ENCODE peak calls at places on chromosomes 4 and X, in seven cellular contexts. I is H9, K is fibroblast of pulmonary artery, Q is neural crest cell, F is stomach, N is transverse colon, L is GM06990. E is an unnamed sample.

GRCh38 chrX:133776072-133776471 is 209.3 kb downstream of the GPC3 start:
- DNase-seq in I (peak; percentile 44), K (no peak), Q (peak; percentile 55), F (peak; percentile 27), N (peak; percentile 9), L (no peak), E (peak; percentile 60)

GRCh38 chrX:132180929-132181328 is 38.3 kb downstream of the RAP2C start:
- DNase-seq in I (no peak), K (no peak), Q (no peak), F (no peak), N (no peak), L (no peak), E (no peak)

GRCh38 chrX:107880054-107880610 is 54.5 kb downstream of the MID2 start:
- DNase-seq in I (no peak), K (no peak), Q (no peak), F (no peak), N (no peak), L (no peak), E (no peak)

GRCh38 chr4:1246111-1246881 is 2.6 kb downstream of the CTBP1 start:
- DNase-seq in I (peak; percentile 28), K (no peak), Q (no peak), F (no peak), N (peak; percentile 30), L (peak; percentile 29), E (no peak)

GRCh38 chr4:181597766-181598165 is 645.4 kb upstream of the TENM3 start:
- DNase-seq in I (no peak), K (no peak), Q (no peak), F (no peak), N (no peak), L (no peak), E (no peak)

GRCh38 chr4:170940043-170940724 is 850.4 kb upstream of the AADAT start:
- DNase-seq in I (no peak), K (no peak), Q (no peak), F (no peak), N (no peak), L (no peak), E (no peak)

GRCh38 chr4:34619531-34620109 is 1624.7 kb downstream of the ARAP2 start:
- DNase-seq in I (no peak), K (peak; percentile 17), Q (no peak), F (no peak), N (no peak), L (no peak), E (no peak)

GRCh38 chrX:4550018-4550417 is 836.6 kb upstream of the PRKX start:
- DNase-seq in I (peak; percentile 60), K (no peak), Q (no peak), F (no peak), N (no peak), L (no peak), E (no peak)

GRCh38 chr4:872241-872981 is 46.5 kb upstream of the CPLX1 start:
- DNase-seq in I (no peak), K (no peak), Q (no peak), F (no peak), N (no peak), L (no peak), E (no peak)

GRCh38 chrX:39158801-39159657 is 357.8 kb downstream of the MID1IP1 start:
- DNase-seq in I (no peak), K (peak; percentile 45), Q (no peak), F (no peak), N (no peak), L (no peak), E (no peak)

GRCh38 chr4:786861-787300 is 39.0 kb downstream of the CPLX1 start:
- DNase-seq in I (no peak), K (no peak), Q (no peak), F (no peak), N (no peak), L (no peak), E (no peak)

GRCh38 chr4:83110970-83111369 is 3.6 kb downstream of the PLAC8 start:
- DNase-seq in I (no peak), K (no peak), Q (no peak), F (no peak), N (no peak), L (no peak), E (no peak)

GRCh38 chr4:2075987-2076907 is 17.1 kb downstream of the NAT8L start:
- DNase-seq in I (peak; percentile 26), K (no peak), Q (no peak), F (no peak), N (no peak), L (no peak), E (no peak)

GRCh38 chr4:113368056-113368455 is 318.6 kb downstream of the ANK2 start:
- DNase-seq in I (no peak), K (no peak), Q (no peak), F (no peak), N (no peak), L (no peak), E (no peak)

GRCh38 chr4:72031868-72032619 is at the start of gene NPFFR2:
- DNase-seq in I (peak; percentile 82), K (peak; percentile 28), Q (peak; percentile 45), F (no peak), N (no peak), L (peak; percentile 3), E (no peak)

GRCh38 chr4:74886490-74886889 is 46.4 kb upstream of the PARM1 start:
- DNase-seq in I (no peak), K (peak; percentile 49), Q (no peak), F (no peak), N (no peak), L (no peak), E (no peak)

GRCh38 chrX:52346462-52347165 is 22.2 kb upstream of the XAGE2 start:
- DNase-seq in I (no peak), K (no peak), Q (no peak), F (no peak), N (no peak), L (no peak), E (no peak)

GRCh38 chr4:28369504-28369903 is 1508.9 kb downstream of the STIM2 start:
- DNase-seq in I (no peak), K (peak; percentile 59), Q (no peak), F (no peak), N (no peak), L (no peak), E (no peak)

DNA sequence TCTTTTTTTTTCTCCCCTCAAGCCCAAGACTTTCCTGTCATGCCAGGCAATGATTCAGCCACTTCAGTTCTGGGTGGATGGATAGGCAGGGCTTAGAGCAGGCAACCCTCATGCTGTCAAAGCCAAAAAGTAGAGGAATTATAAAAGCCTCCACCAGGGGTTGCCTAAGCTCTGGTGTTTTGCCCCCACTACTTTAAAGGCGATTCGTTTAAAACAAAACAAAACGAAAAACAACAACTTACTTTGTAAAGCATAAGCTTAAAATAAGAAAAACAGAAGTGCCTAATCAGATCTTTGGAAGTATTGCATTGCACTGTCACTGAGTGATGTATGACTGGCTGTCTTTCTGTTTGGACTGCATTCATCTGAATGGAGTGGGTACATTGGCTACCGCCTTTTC is 5.3 kb upstream of the IDS start:
- DNase-seq in I (no peak), K (peak; percentile 21), Q (no peak), F (no peak), N (no peak), L (no peak), E (no peak)
- TF ChIP-seq CTCF in I (peak; percentile 47), K (peak; percentile 14), Q (peak; percentile 52), F (no peak), N (no peak), L (peak; percentile 27), E (no peak)

GRCh38 chr4:56823933-56824600 is 2.6 kb upstream of the SPINK2 start:
- DNase-seq in I (no peak), K (no peak), Q (no peak), F (no peak), N (no peak), L (no peak), E (no peak)

GRCh38 chr4:56817840-56818491 is 3.5 kb downstream of the SPINK2 start:
- DNase-seq in I (no peak), K (no peak), Q (no peak), F (no peak), N (no peak), L (peak; percentile 81), E (no peak)

GRCh38 chr4:56818797-56819196 is 2.7 kb downstream of the SPINK2 start:
- DNase-seq in I (no peak), K (no peak), Q (no peak), F (no peak), N (no peak), L (no peak), E (no peak)

DNA sequence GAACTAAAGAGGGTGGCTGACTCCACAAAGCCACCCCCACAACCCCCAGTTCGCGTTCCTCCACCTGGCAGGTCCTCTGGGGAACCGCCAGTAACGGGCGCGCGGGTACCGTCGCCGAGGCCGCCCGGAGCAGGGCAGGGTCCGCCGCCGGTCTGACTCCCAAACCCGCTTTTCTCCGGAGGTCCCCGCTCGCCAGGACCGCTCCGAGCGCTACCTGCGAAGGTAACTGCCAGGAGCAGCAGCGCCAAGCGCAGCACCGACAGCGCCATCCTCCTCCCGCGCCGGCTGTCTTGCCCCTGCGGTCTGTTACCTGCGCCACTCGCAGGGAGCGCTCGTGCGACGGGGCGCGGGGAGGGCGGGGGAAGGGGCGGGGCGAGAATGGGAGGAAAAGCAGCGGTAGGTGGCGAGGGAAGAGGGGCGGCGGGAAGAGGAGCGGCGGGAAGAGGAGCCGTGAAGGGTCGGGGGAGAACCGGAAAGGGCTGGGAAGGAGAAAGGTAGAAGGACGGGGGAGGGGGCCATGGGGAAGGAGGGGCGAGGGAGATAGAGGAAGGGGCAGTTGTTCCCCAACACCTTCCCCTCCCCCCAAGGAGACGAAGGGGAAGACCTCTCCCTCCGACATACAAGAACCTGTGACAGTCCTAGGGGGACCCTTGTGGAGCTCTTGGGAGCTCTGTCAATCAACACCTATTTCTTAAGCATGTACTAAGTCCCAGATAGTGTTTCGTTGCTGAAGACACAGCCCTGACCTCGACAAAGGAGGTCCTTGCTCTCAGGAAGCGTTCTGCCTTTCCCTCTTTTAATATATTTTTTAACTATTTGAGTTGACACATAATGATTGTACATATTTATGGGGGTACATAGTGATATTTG is at the start of gene SPINK2:
- DNase-seq in I (peak; percentile 95), K (no peak), Q (peak; percentile 16), F (peak; percentile 51), N (peak; percentile 63), L (peak; percentile 38), E (peak; percentile 83)
- TF ChIP-seq CTCF in I (peak; percentile 50), K (no peak), Q (peak; percentile 52), F (no peak), N (no peak), L (peak; percentile 29), E (no peak)

GRCh38 chrX:1591863-1592127 is 391 bp downstream of the AKAP17A start:
- DNase-seq in I (no peak), K (no peak), Q (no peak), F (no peak), N (no peak), L (no peak), E (no peak)
- TF ChIP-seq CTCF in I (no peak), K (no peak), Q (no peak), F (no peak), N (no peak), L (no peak), E (no peak)

DNA sequence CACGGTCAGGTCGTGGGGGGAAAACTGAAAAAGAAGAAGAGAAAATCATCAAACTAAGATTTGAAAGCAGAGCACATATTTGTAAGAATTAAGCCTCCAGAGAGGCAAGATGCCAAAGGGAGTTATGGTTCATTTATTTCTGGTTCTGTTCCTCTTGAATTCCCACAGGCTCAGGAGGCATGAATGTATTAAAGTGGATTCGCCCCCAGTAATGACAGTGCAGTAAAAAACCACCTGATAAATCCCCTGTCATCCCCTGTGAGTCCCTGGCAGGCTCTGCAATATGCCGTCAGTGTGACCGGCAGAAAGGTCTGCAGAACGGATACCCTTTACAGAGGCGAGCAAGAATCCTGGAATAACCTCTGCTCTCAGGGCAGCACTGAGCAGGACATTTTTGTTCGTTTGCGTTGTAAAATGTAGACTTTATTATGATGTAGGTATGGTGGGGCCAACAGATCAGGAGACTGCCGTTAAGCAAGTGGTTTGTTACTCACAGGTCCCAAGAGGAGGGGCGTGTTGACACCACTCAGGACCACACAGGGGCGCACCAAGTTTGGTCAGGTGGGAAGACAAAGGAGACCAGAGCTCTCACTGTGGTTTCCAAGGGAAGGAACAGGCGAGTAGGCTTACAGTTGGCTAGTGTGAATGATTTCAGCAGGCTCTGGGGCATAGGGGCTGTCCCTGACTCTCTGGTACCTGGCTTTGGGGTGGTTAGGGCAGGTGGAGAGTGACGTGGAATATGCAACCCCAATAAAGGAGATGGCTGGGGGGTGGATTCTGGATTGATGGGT is 75.3 kb downstream of the DHRSX start:
- DNase-seq in I (peak; percentile 54), K (no peak), Q (no peak), F (no peak), N (no peak), L (no peak), E (no peak)
- TF ChIP-seq CTCF in I (peak; percentile 42), K (no peak), Q (no peak), F (no peak), N (no peak), L (no peak), E (no peak)